ENCODE peak calls at places on chromosomes 16 and 17, in ten cellular contexts. One of them, this sample, is unnamed.

GRCh38 chr16:56983211-56983751 is 6.1 kb upstream of the NLRC5 start:
- DNase-seq in HAP-1: no peak
- DNase-seq in mesenchymal stem cell: no peak
- DNase-seq in H1: no peak
- DNase-seq in sigmoid colon: no peak
- DNase-seq in left lung: no peak
- DNase-seq in GM06990: no peak
- DNase-seq in uterus: no peak
- DNase-seq in GM23338: no peak
- DNase-seq in CD8-positive, alpha-beta memory T cell: no peak
- DNase-seq in this sample: no peak

GRCh38 chr16:84005391-84005790 is 37.2 kb downstream of the SLC38A8 start:
- DNase-seq in HAP-1: no peak
- DNase-seq in mesenchymal stem cell: no peak
- DNase-seq in H1: no peak
- DNase-seq in sigmoid colon: no peak
- DNase-seq in left lung: no peak
- DNase-seq in GM06990: no peak
- DNase-seq in uterus: no peak
- DNase-seq in GM23338: no peak
- DNase-seq in CD8-positive, alpha-beta memory T cell: no peak
- DNase-seq in this sample: no peak

GRCh38 chr17:61009619-61010018 is 332.0 kb downstream of the BCAS3 start:
- DNase-seq in HAP-1: no peak
- DNase-seq in mesenchymal stem cell: peak; percentile 16
- DNase-seq in H1: no peak
- DNase-seq in sigmoid colon: no peak
- DNase-seq in left lung: no peak
- DNase-seq in GM06990: peak; percentile 10
- DNase-seq in uterus: no peak
- DNase-seq in GM23338: no peak
- DNase-seq in CD8-positive, alpha-beta memory T cell: no peak
- DNase-seq in this sample: no peak

GRCh38 chr16:50763211-50763610 is 21.3 kb downstream of the CYLD start:
- DNase-seq in HAP-1: no peak
- DNase-seq in mesenchymal stem cell: peak; percentile 28
- DNase-seq in H1: no peak
- DNase-seq in sigmoid colon: no peak
- DNase-seq in left lung: no peak
- DNase-seq in GM06990: no peak
- DNase-seq in uterus: no peak
- DNase-seq in GM23338: no peak
- DNase-seq in CD8-positive, alpha-beta memory T cell: no peak
- DNase-seq in this sample: no peak

GRCh38 chr17:28948873-28949184 is 2.5 kb downstream of the PHF12 start:
- DNase-seq in HAP-1: no peak
- DNase-seq in mesenchymal stem cell: no peak
- DNase-seq in H1: no peak
- DNase-seq in sigmoid colon: no peak
- DNase-seq in left lung: no peak
- DNase-seq in GM06990: no peak
- DNase-seq in uterus: peak; percentile 26
- DNase-seq in GM23338: peak; percentile 73
- DNase-seq in CD8-positive, alpha-beta memory T cell: no peak
- DNase-seq in this sample: no peak

GRCh38 chr17:79625706-79626105 is 14.9 kb upstream of the RBFOX3 start:
- DNase-seq in HAP-1: peak; percentile 3
- DNase-seq in mesenchymal stem cell: no peak
- DNase-seq in H1: peak; percentile 41
- DNase-seq in sigmoid colon: peak; percentile 32
- DNase-seq in left lung: no peak
- DNase-seq in GM06990: no peak
- DNase-seq in uterus: peak; percentile 3
- DNase-seq in GM23338: no peak
- DNase-seq in CD8-positive, alpha-beta memory T cell: no peak
- DNase-seq in this sample: no peak

GRCh38 chr17:59372138-59372751 is 40.8 kb downstream of the YPEL2 start:
- DNase-seq in HAP-1: no peak
- DNase-seq in mesenchymal stem cell: peak; percentile 96
- DNase-seq in H1: no peak
- DNase-seq in sigmoid colon: peak; percentile 86
- DNase-seq in left lung: no peak
- DNase-seq in GM06990: peak; percentile 30
- DNase-seq in uterus: peak; percentile 66
- DNase-seq in GM23338: no peak
- DNase-seq in CD8-positive, alpha-beta memory T cell: no peak
- DNase-seq in this sample: no peak

GRCh38 chr17:60392845-60393702 is 1.1 kb upstream of the USP32 start:
- DNase-seq in HAP-1: peak; percentile 54
- DNase-seq in mesenchymal stem cell: peak; percentile 74
- DNase-seq in H1: no peak
- DNase-seq in sigmoid colon: peak; percentile 70
- DNase-seq in left lung: no peak
- DNase-seq in GM06990: peak; percentile 20
- DNase-seq in uterus: peak; percentile 31
- DNase-seq in GM23338: peak; percentile 26
- DNase-seq in CD8-positive, alpha-beta memory T cell: peak; percentile 5
- DNase-seq in this sample: no peak

GRCh38 chr16:10523025-10523424 is 57.4 kb downstream of the EMP2 start:
- DNase-seq in HAP-1: no peak
- DNase-seq in mesenchymal stem cell: no peak
- DNase-seq in H1: no peak
- DNase-seq in sigmoid colon: no peak
- DNase-seq in left lung: no peak
- DNase-seq in GM06990: no peak
- DNase-seq in uterus: no peak
- DNase-seq in GM23338: no peak
- DNase-seq in CD8-positive, alpha-beta memory T cell: no peak
- DNase-seq in this sample: no peak

GRCh38 chr17:64343833-64344637 is 46.6 kb downstream of the PECAM1 start:
- DNase-seq in HAP-1: no peak
- DNase-seq in mesenchymal stem cell: peak; percentile 95
- DNase-seq in H1: no peak
- DNase-seq in sigmoid colon: peak; percentile 79
- DNase-seq in left lung: peak; percentile 88
- DNase-seq in GM06990: no peak
- DNase-seq in uterus: peak; percentile 72
- DNase-seq in GM23338: peak; percentile 15
- DNase-seq in CD8-positive, alpha-beta memory T cell: no peak
- DNase-seq in this sample: no peak

GRCh38 chr16:48235058-48235555 is 9.0 kb upstream of the LONP2 start:
- DNase-seq in HAP-1: no peak
- DNase-seq in mesenchymal stem cell: no peak
- DNase-seq in H1: no peak
- DNase-seq in sigmoid colon: no peak
- DNase-seq in left lung: no peak
- DNase-seq in GM06990: no peak
- DNase-seq in uterus: no peak
- DNase-seq in GM23338: peak; percentile 19
- DNase-seq in CD8-positive, alpha-beta memory T cell: no peak
- DNase-seq in this sample: no peak

GRCh38 chr17:34155947-34156346 is 99.1 kb upstream of the CCL2 start:
- DNase-seq in HAP-1: no peak
- DNase-seq in mesenchymal stem cell: no peak
- DNase-seq in H1: no peak
- DNase-seq in sigmoid colon: no peak
- DNase-seq in left lung: no peak
- DNase-seq in GM06990: no peak
- DNase-seq in uterus: no peak
- DNase-seq in GM23338: no peak
- DNase-seq in CD8-positive, alpha-beta memory T cell: no peak
- DNase-seq in this sample: no peak

GRCh38 chr16:67986949-67987348 is 6.7 kb upstream of the DPEP3 start:
- DNase-seq in HAP-1: no peak
- DNase-seq in mesenchymal stem cell: no peak
- DNase-seq in H1: no peak
- DNase-seq in sigmoid colon: no peak
- DNase-seq in left lung: no peak
- DNase-seq in GM06990: no peak
- DNase-seq in uterus: no peak
- DNase-seq in GM23338: no peak
- DNase-seq in CD8-positive, alpha-beta memory T cell: no peak
- DNase-seq in this sample: no peak

GRCh38 chr16:87647431-87648185 is 45.3 kb downstream of the JPH3 start:
- DNase-seq in HAP-1: no peak
- DNase-seq in mesenchymal stem cell: no peak
- DNase-seq in H1: no peak
- DNase-seq in sigmoid colon: no peak
- DNase-seq in left lung: peak; percentile 75
- DNase-seq in GM06990: no peak
- DNase-seq in uterus: no peak
- DNase-seq in GM23338: no peak
- DNase-seq in CD8-positive, alpha-beta memory T cell: no peak
- DNase-seq in this sample: no peak
- H3K27me3 ChIP-seq in HAP-1: no peaks in the 10 kb centered on the region
- H3K27me3 ChIP-seq in mesenchymal stem cell: peaks cover 74% of the 10 kb centered on the region
- H3K27me3 ChIP-seq in H1: no peaks in the 10 kb centered on the region
- H3K27me3 ChIP-seq in sigmoid colon: no peaks in the 10 kb centered on the region
- H3K27me3 ChIP-seq in left lung: peaks cover 34% of the 10 kb centered on the region
- H3K27me3 ChIP-seq in GM06990: no peaks in the 10 kb centered on the region
- H3K27me3 ChIP-seq in uterus: no peaks in the 10 kb centered on the region
- H3K27me3 ChIP-seq in GM23338: no peaks in the 10 kb centered on the region
- H3K27me3 ChIP-seq in CD8-positive, alpha-beta memory T cell: no peaks in the 10 kb centered on the region
- H3K27me3 ChIP-seq in this sample: no peaks in the 10 kb centered on the region

GRCh38 chr16:1210461-1210860 is 14.6 kb downstream of the TPSG1 start:
- DNase-seq in HAP-1: no peak
- DNase-seq in mesenchymal stem cell: no peak
- DNase-seq in H1: no peak
- DNase-seq in sigmoid colon: no peak
- DNase-seq in left lung: no peak
- DNase-seq in GM06990: no peak
- DNase-seq in uterus: no peak
- DNase-seq in GM23338: no peak
- DNase-seq in CD8-positive, alpha-beta memory T cell: no peak
- DNase-seq in this sample: no peak

GRCh38 chr16:1206326-1206725 is 18.7 kb downstream of the TPSG1 start:
- DNase-seq in HAP-1: no peak
- DNase-seq in mesenchymal stem cell: no peak
- DNase-seq in H1: no peak
- DNase-seq in sigmoid colon: no peak
- DNase-seq in left lung: no peak
- DNase-seq in GM06990: no peak
- DNase-seq in uterus: no peak
- DNase-seq in GM23338: no peak
- DNase-seq in CD8-positive, alpha-beta memory T cell: no peak
- DNase-seq in this sample: no peak

GRCh38 chr16:1209081-1209480 is 16.0 kb downstream of the TPSG1 start:
- DNase-seq in HAP-1: no peak
- DNase-seq in mesenchymal stem cell: no peak
- DNase-seq in H1: no peak
- DNase-seq in sigmoid colon: no peak
- DNase-seq in left lung: no peak
- DNase-seq in GM06990: no peak
- DNase-seq in uterus: no peak
- DNase-seq in GM23338: no peak
- DNase-seq in CD8-positive, alpha-beta memory T cell: no peak
- DNase-seq in this sample: no peak

GRCh38 chr16:1206786-1207185 is 18.3 kb downstream of the TPSG1 start:
- DNase-seq in HAP-1: no peak
- DNase-seq in mesenchymal stem cell: no peak
- DNase-seq in H1: no peak
- DNase-seq in sigmoid colon: no peak
- DNase-seq in left lung: no peak
- DNase-seq in GM06990: no peak
- DNase-seq in uterus: no peak
- DNase-seq in GM23338: no peak
- DNase-seq in CD8-positive, alpha-beta memory T cell: no peak
- DNase-seq in this sample: no peak

GRCh38 chr16:1208239-1208830 is 16.7 kb downstream of the TPSG1 start:
- DNase-seq in HAP-1: no peak
- DNase-seq in mesenchymal stem cell: no peak
- DNase-seq in H1: no peak
- DNase-seq in sigmoid colon: no peak
- DNase-seq in left lung: no peak
- DNase-seq in GM06990: no peak
- DNase-seq in uterus: no peak
- DNase-seq in GM23338: no peak
- DNase-seq in CD8-positive, alpha-beta memory T cell: no peak
- DNase-seq in this sample: no peak
- H3K4me3 ChIP-seq in HAP-1: no peak overlapping the region
- H3K4me3 ChIP-seq in mesenchymal stem cell: no peak overlapping the region
- H3K4me3 ChIP-seq in H1: no peak overlapping the region
- H3K4me3 ChIP-seq in sigmoid colon: no peak overlapping the region
- H3K4me3 ChIP-seq in left lung: no peak overlapping the region
- H3K4me3 ChIP-seq in GM06990: no peak overlapping the region
- H3K4me3 ChIP-seq in uterus: no peak overlapping the region
- H3K4me3 ChIP-seq in GM23338: no peak overlapping the region
- H3K4me3 ChIP-seq in CD8-positive, alpha-beta memory T cell: no peak overlapping the region
- H3K4me3 ChIP-seq in this sample: no peak overlapping the region

GRCh38 chr16:85564277-85565051 is 48.7 kb upstream of the GSE1 start:
- DNase-seq in HAP-1: no peak
- DNase-seq in mesenchymal stem cell: no peak
- DNase-seq in H1: no peak
- DNase-seq in sigmoid colon: no peak
- DNase-seq in left lung: peak; percentile 87
- DNase-seq in GM06990: peak; percentile 45
- DNase-seq in uterus: no peak
- DNase-seq in GM23338: no peak
- DNase-seq in CD8-positive, alpha-beta memory T cell: peak; percentile 30
- DNase-seq in this sample: no peak
- H3K27me3 ChIP-seq in HAP-1: no peaks in the 10 kb centered on the region
- H3K27me3 ChIP-seq in mesenchymal stem cell: no peaks in the 10 kb centered on the region
- H3K27me3 ChIP-seq in H1: no peaks in the 10 kb centered on the region
- H3K27me3 ChIP-seq in sigmoid colon: no peaks in the 10 kb centered on the region
- H3K27me3 ChIP-seq in left lung: no peaks in the 10 kb centered on the region
- H3K27me3 ChIP-seq in GM06990: no peaks in the 10 kb centered on the region
- H3K27me3 ChIP-seq in uterus: no peaks in the 10 kb centered on the region
- H3K27me3 ChIP-seq in GM23338: no peaks in the 10 kb centered on the region
- H3K27me3 ChIP-seq in CD8-positive, alpha-beta memory T cell: no peaks in the 10 kb centered on the region
- H3K27me3 ChIP-seq in this sample: no peaks in the 10 kb centered on the region

GRCh38 chr16:79599256-79599836 is 1.2 kb downstream of the MAF start:
- DNase-seq in HAP-1: no peak
- DNase-seq in mesenchymal stem cell: no peak
- DNase-seq in H1: peak; percentile 69
- DNase-seq in sigmoid colon: peak; percentile 66
- DNase-seq in left lung: peak; percentile 82
- DNase-seq in GM06990: peak; percentile 19
- DNase-seq in uterus: no peak
- DNase-seq in GM23338: peak; percentile 45
- DNase-seq in CD8-positive, alpha-beta memory T cell: peak; percentile 11
- DNase-seq in this sample: no peak
- H3K4me3 ChIP-seq in HAP-1: peak overlapping the region; percentile 55
- H3K4me3 ChIP-seq in mesenchymal stem cell: peak overlapping the region; percentile 89
- H3K4me3 ChIP-seq in H1: peak overlapping the region; percentile 72
- H3K4me3 ChIP-seq in sigmoid colon: peak overlapping the region; percentile 76
- H3K4me3 ChIP-seq in left lung: peak overlapping the region; percentile 63
- H3K4me3 ChIP-seq in GM06990: no peak overlapping the region
- H3K4me3 ChIP-seq in uterus: peak overlapping the region; percentile 90
- H3K4me3 ChIP-seq in GM23338: peak overlapping the region; percentile 61
- H3K4me3 ChIP-seq in CD8-positive, alpha-beta memory T cell: peak overlapping the region; percentile 52
- H3K4me3 ChIP-seq in this sample: peak overlapping the region; percentile 84